ENCODE peak calls at places on chromosomes 5 and 9, in five cellular contexts. A is AG09319; Y is stromal cell of bone marrow; T is activated naive CD4-positive, alpha-beta T cell; D is amniotic stem cell. H is an unnamed sample.

GRCh38 chr9:84708400-84708799 is 38.9 kb downstream of the NTRK2 start:
- DNase-seq in T (no peak), D (no peak), Y (no peak), A (no peak), H (no peak)

GRCh38 chr9:115035872-115036612 is 81.9 kb downstream of the TNC start:
- DNase-seq in Y (peak; percentile 78), T (no peak), D (peak; percentile 39), A (peak; percentile 70), H (no peak)

GRCh38 chr9:117184173-117184572 is 230.7 kb downstream of the ASTN2 start:
- DNase-seq in Y (no peak), T (no peak), D (no peak), A (no peak), H (no peak)

GRCh38 chr9:112166176-112167140 is 8.6 kb downstream of the SUSD1 start:
- DNase-seq in Y (no peak), D (no peak), T (no peak), A (no peak), H (no peak)

GRCh38 chr9:70601000-70601929 is 186.8 kb upstream of the KLF9 start:
- DNase-seq in Y (peak; percentile 96), D (peak; percentile 97), A (peak; percentile 99), T (no peak), H (peak; percentile 89)

GRCh38 chr9:97633859-97634485 is 351 bp downstream of the NCBP1 start:
- DNase-seq in T (no peak), A (no peak), D (no peak), Y (no peak), H (no peak)

GRCh38 chr5:146751781-146752401 is 126.7 kb downstream of the PPP2R2B start:
- DNase-seq in Y (no peak), A (no peak), T (no peak), D (no peak), H (no peak)

GRCh38 chr5:22560115-22560514 is 293.0 kb downstream of the CDH12 start:
- DNase-seq in A (peak; percentile 39), Y (no peak), D (peak; percentile 82), T (no peak), H (no peak)

GRCh38 chr5:55324815-55325418 is 17.1 kb downstream of the MTREX start:
- DNase-seq in A (no peak), T (no peak), D (no peak), Y (peak; percentile 22), H (no peak)

GRCh38 chr5:56269216-56269927 is 36.2 kb upstream of the ANKRD55 start:
- DNase-seq in D (peak; percentile 47), A (no peak), Y (peak; percentile 54), T (no peak), H (no peak)

GRCh38 chr5:64854855-64855254 is 86.1 kb downstream of the CWC27 start:
- DNase-seq in A (no peak), T (no peak), D (no peak), Y (no peak), H (no peak)

GRCh38 chr5:8184455-8185063 is 315.6 kb downstream of the MTRR start:
- DNase-seq in Y (no peak), D (no peak), A (peak; percentile 1), T (no peak), H (no peak)

GRCh38 chr5:97095318-97095732 is 47.1 kb downstream of the LIX1 start:
- DNase-seq in T (no peak), A (no peak), D (no peak), Y (no peak), H (no peak)

GRCh38 chr5:17308326-17309065 is 91.1 kb downstream of the BASP1 start:
- DNase-seq in D (no peak), T (no peak), Y (no peak), A (no peak), H (no peak)

GRCh38 chr9:18437315-18438200 is 36.4 kb upstream of the ADAMTSL1 start:
- DNase-seq in Y (no peak), A (no peak), T (no peak), D (no peak), H (no peak)

GRCh38 chr9:10855847-10856246 is 243.0 kb upstream of the PTPRD start:
- DNase-seq in D (no peak), Y (no peak), T (no peak), A (no peak), H (no peak)

GRCh38 chr9:89243296-89244061 is 64.9 kb upstream of the SHC3 start:
- DNase-seq in Y (no peak), T (no peak), D (no peak), A (no peak), H (no peak)

GRCh38 chr5:55480781-55481180 is 54.0 kb downstream of the PLPP1 start:
- DNase-seq in T (no peak), A (no peak), D (no peak), Y (peak; percentile 9), H (no peak)

GRCh38 chr5:36877667-36878420 is 1.3 kb downstream of the NIPBL start:
- DNase-seq in T (no peak), Y (no peak), A (no peak), D (no peak), H (no peak)

GRCh38 chr5:127216906-127217675 is 73.5 kb upstream of the MEGF10 start:
- DNase-seq in Y (no peak), T (no peak), D (no peak), A (no peak), H (no peak)

GRCh38 chr5:112921031-112921832 is 795 bp downstream of the REEP5 start:
- DNase-seq in A (no peak), D (peak; percentile 40), Y (no peak), T (no peak), H (no peak)

GRCh38 chr9:15416880-15417279 is 5.8 kb upstream of the SNAPC3 start:
- DNase-seq in T (no peak), Y (peak; percentile 37), A (no peak), D (peak; percentile 10), H (peak; percentile 33)